ENCODE peak calls at places on chromosomes 3 and 15, in four cellular contexts. D, B, S and M are unnamed samples. For H3K4me1, the result is how much of the 10 kb centered on the place peaks cover.

GRCh38 chr3:39383913-39384664 is 919 bp downstream of the SLC25A38 start:
- DNase-seq in D (peak), B (peak), S (peak), M (peak)

GRCh38 chr3:8606666-8607065 is 37.9 kb downstream of the SSUH2 start:
- DNase-seq in B (no peak), D (no peak), S (peak), M (no peak)

GRCh38 chr3:195261925-195262324 is 9.0 kb downstream of the XXYLT1 start:
- DNase-seq in B (no peak), S (no peak), D (no peak), M (no peak)

GRCh38 chr3:49199244-49199899 is 28.0 kb downstream of the KLHDC8B start:
- DNase-seq in S (peak), B (peak), D (peak), M (peak)

GRCh38 chr3:147351301-147351700 is 55.0 kb downstream of the ZIC4 start:
- DNase-seq in S (no peak), B (no peak), D (no peak), M (no peak)

GRCh38 chr3:88632226-88632625 is 475.2 kb upstream of the EPHA3 start:
- DNase-seq in B (no peak), S (no peak), D (no peak), M (no peak)

GRCh38 chr15:65908876-65909275 is 39.6 kb downstream of the RAB11A start:
- DNase-seq in S (no peak), B (no peak), D (no peak), M (no peak)

GRCh38 chr3:10437272-10437994 is 68.0 kb downstream of the ATP2B2 start:
- DNase-seq in D (no peak), S (peak), B (no peak), M (peak)

GRCh38 chr15:95793226-95793625 is 537.3 kb upstream of the NR2F2 start:
- DNase-seq in S (peak), B (no peak), D (no peak), M (no peak)

GRCh38 chr3:122929188-122929465 is 98.4 kb downstream of the SEMA5B start:
- DNase-seq in D (no peak), B (no peak), S (no peak), M (no peak)

GRCh38 chr15:36632196-36632595 is 52.8 kb downstream of the CDIN1 start:
- DNase-seq in B (no peak), S (peak), D (no peak), M (peak)

GRCh38 chr3:105334138-105334882 is 32.4 kb upstream of the ALCAM start:
- DNase-seq in D (no peak), S (peak), B (no peak), M (no peak)

GRCh38 chr3:159899198-159899597 is 89.4 kb upstream of the IL12A start:
- DNase-seq in B (no peak), S (no peak), D (no peak), M (no peak)

GRCh38 chr3:71585891-71586809 is 2.6 kb upstream of the FOXP1 start:
- DNase-seq in S (peak), B (no peak), D (peak), M (no peak)

GRCh38 chr3:152480282-152480953 is 211.7 kb downstream of the MBNL1 start:
- DNase-seq in D (no peak), S (no peak), B (no peak), M (no peak)

GRCh38 chr15:39127925-39128617 is 452.8 kb upstream of the THBS1 start:
- DNase-seq in D (no peak), B (peak), S (peak), M (peak)

GRCh38 chr3:58073315-58074125 is 65.3 kb downstream of the FLNB start:
- DNase-seq in S (peak), D (no peak), B (no peak), M (no peak)

GRCh38 chr3:54139630-54140029 is 17.3 kb downstream of the CACNA2D3 start:
- DNase-seq in B (no peak), D (no peak), S (no peak), M (no peak)

GRCh38 chr15:48845123-48845522 is 32.8 kb upstream of the EID1 start:
- DNase-seq in B (no peak), S (no peak), D (no peak), M (no peak)

GRCh38 chr3:134103470-134103869 is 73.7 kb upstream of the SLCO2A1 start:
- DNase-seq in B (no peak), S (no peak), D (no peak), M (no peak)

GRCh38 chr3:118110196-118110595 is 924.5 kb downstream of the IGSF11 start:
- DNase-seq in B (no peak), S (no peak), D (no peak), M (no peak)

GRCh38 chr3:193040836-193041672 is 123.4 kb upstream of the MB21D2 start:
- DNase-seq in S (peak), D (no peak), B (no peak), M (no peak)

GRCh38 chr3:50481992-50482391 is 21.4 kb downstream of the CACNA2D2 start:
- DNase-seq in B (no peak), D (no peak), S (no peak), M (no peak)

GRCh38 chr3:35624698-35625097 is 14.6 kb upstream of the ARPP21 start:
- DNase-seq in B (no peak), S (no peak), D (no peak), M (no peak)

GRCh38 chr3:70829101-70829500 is 516.7 kb upstream of the MDFIC2 start:
- DNase-seq in D (no peak), B (no peak), S (peak), M (no peak)

GRCh38 chr3:56355570-56356185 is 112.6 kb downstream of the ERC2 start:
- DNase-seq in D (no peak), B (no peak), S (no peak), M (no peak)

GRCh38 chr3:120460217-120460616 is 9.4 kb upstream of the FSTL1 start:
- DNase-seq in S (no peak), B (no peak), D (no peak), M (no peak)

GRCh38 chr15:65213241-65213640 is 2.0 kb upstream of the CILP start:
- DNase-seq in D (no peak), S (peak), B (no peak), M (no peak)

GRCh38 chr3:13879946-13880810 is at the start of gene WNT7A:
- DNase-seq in B (no peak), D (no peak), S (peak), M (no peak)

GRCh38 chr3:45644063-45644462 is 45.1 kb upstream of the SACM1L start:
- DNase-seq in D (no peak), S (peak), B (no peak), M (peak)

GRCh38 chr3:143970773-143971366 is 753 bp upstream of the DIPK2A start:
- DNase-seq in S (peak), D (peak), B (peak), M (peak)

GRCh38 chr3:152444029-152444641 is 175.4 kb downstream of the MBNL1 start:
- DNase-seq in D (no peak), B (no peak), S (peak), M (peak)

GRCh38 chr15:99729920-99730319 is 3.3 kb downstream of the LYSMD4 start:
- DNase-seq in B (no peak), D (peak), S (peak), M (no peak)

GRCh38 chr3:115518100-115518852 is 105.0 kb upstream of the GAP43 start:
- DNase-seq in B (peak), S (peak), D (peak), M (no peak)

GRCh38 chr3:64223809-64224570 is 1.3 kb downstream of the PRICKLE2 start:
- DNase-seq in S (peak), D (peak), B (peak), M (peak)

GRCh38 chr15:40990080-40990479 is 36.8 kb downstream of the CHAC1 start:
- DNase-seq in B (no peak), D (no peak), S (no peak), M (no peak)

GRCh38 chr3:9079674-9080073 is 116.4 kb upstream of the RAD18 start:
- DNase-seq in S (no peak), B (no peak), D (no peak), M (no peak)

GRCh38 chr3:129310111-129310601 is 31.5 kb downstream of the HMCES start:
- DNase-seq in D (no peak), S (no peak), B (no peak), M (no peak)

GRCh38 chr3:5194801-5195509 is 7.4 kb downstream of the EDEM1 start:
- DNase-seq in B (peak), D (peak), S (peak), M (peak)

GRCh38 chr3:164864454-164864853 is 213.8 kb downstream of the SI start:
- DNase-seq in B (no peak), S (no peak), D (no peak), M (no peak)
- H3K27ac ChIP-seq in B (no peak), S (no peak), D (no peak), M (no peak)

GRCh38 chr15:57747206-57747605 is 40.7 kb downstream of the POLR2M start:
- DNase-seq in B (no peak), D (peak), S (no peak), M (peak)
- H3K4me3 ChIP-seq in B (no peak), D (peak), S (no peak), M (no peak)

GRCh38 chr3:135597855-135598254 is 367.7 kb upstream of the PPP2R3A start:
- DNase-seq in S (no peak), D (no peak), B (no peak), M (no peak)

GRCh38 chr3:135596563-135596962 is 369.0 kb upstream of the PPP2R3A start:
- DNase-seq in B (no peak), S (no peak), D (no peak), M (no peak)
- H3K4me1 ChIP-seq in B (under half), S (under half), D (under half), M (under half)

GRCh38 chr15:79090487-79091203 is at the start of gene RASGRF1:
- DNase-seq in D (no peak), B (no peak), S (peak), M (peak)

GRCh38 chr15:79092382-79092781 is 1.8 kb upstream of the RASGRF1 start:
- DNase-seq in B (no peak), S (no peak), D (no peak), M (peak)

GRCh38 chr15:79089331-79089889 is 1.2 kb downstream of the RASGRF1 start:
- DNase-seq in B (no peak), D (no peak), S (no peak), M (peak)

GRCh38 chr15:79089890-79090486 is 592 bp downstream of the RASGRF1 start:
- DNase-seq in B (no peak), S (no peak), D (no peak), M (no peak)

GRCh38 chr15:79091204-79091867 is 756 bp upstream of the RASGRF1 start:
- DNase-seq in B (no peak), D (no peak), S (peak), M (no peak)
- H3K27ac ChIP-seq in B (no peak), D (no peak), S (no peak), M (no peak)

GRCh38 chr15:68051907-68052306 is 2.2 kb upstream of the PIAS1 start:
- DNase-seq in D (no peak), S (no peak), B (no peak), M (no peak)

GRCh38 chr15:68053701-68053996 is 466 bp upstream of the PIAS1 start:
- DNase-seq in D (no peak), B (no peak), S (no peak), M (no peak)

GRCh38 chr15:68052431-68052830 is 1.7 kb upstream of the PIAS1 start:
- DNase-seq in B (no peak), D (no peak), S (peak), M (no peak)

GRCh38 chr15:68053997-68054657 is at the start of gene PIAS1:
- DNase-seq in D (peak), S (peak), B (peak), M (peak)

GRCh38 chr15:68053001-68053400 is 1.1 kb upstream of the PIAS1 start:
- DNase-seq in S (no peak), D (no peak), B (no peak), M (no peak)
- H3K4me3 ChIP-seq in S (no peak), D (no peak), B (no peak), M (no peak)

DNA sequence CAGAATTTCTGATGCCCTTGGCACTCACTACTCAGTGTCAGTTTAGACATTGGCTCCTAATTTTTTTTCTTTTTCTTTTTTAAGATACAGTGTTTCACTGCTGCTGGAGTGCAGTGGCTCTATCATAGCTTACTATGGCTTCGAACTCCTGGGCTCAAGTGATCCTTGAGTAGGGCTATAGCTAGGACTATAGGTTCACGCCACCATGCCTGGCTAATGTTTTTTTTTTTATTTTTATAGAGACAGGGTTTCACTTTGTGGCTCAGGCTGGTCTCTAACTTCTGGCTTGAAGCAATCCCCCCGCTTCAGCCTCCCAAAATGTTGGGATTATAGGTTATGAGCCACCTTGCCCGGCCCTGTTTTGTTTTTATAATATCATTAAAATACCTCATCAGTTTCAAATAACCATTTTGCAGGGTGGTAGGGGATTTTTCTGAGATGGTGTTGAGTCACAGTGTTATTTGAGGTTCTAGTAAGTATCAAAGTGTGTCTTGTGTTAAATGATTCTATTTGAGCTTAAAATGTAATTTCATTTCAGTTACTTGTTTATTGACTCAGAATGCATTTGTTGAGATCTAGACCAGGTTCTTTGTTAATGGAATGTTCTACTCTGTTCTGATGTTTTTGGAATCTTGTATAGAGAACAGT is 7.0 kb downstream of the FNDC3B start:
- DNase-seq in S (peak), D (no peak), B (no peak), M (no peak)
- H3K4me1 ChIP-seq in S (half or more), D (under half), B (half or more), M (under half)

GRCh38 chr15:77456746-77457618 is 36.3 kb downstream of the HMG20A start:
- DNase-seq in B (no peak), S (no peak), D (no peak), M (no peak)
- H3K27ac ChIP-seq in B (no peak), S (peak), D (no peak), M (peak)

GRCh38 chr3:36693670-36694069 is 70.7 kb downstream of the DCLK3 start:
- DNase-seq in D (no peak), B (no peak), S (no peak), M (no peak)
- H3K4me3 ChIP-seq in D (no peak), B (no peak), S (no peak), M (no peak)